ENCODE peak calls at places on chromosomes 11 and 22, in ten cellular contexts. Y is brain microvascular endothelial cell; K is SJSA1; F is psoas muscle; G is spleen; A is OCI-LY7; X is neural progenitor cell; E is naive thymus-derived CD4-positive, alpha-beta T cell; Z is tibial artery; D is AG04450. M is an unnamed sample.
A peak's percentile ranks its signal among the peaks of the same experiment; 100 is the strongest.

GRCh38 chr11:10314199-10315072 is 9.6 kb downstream of the ADM start:
- DNase-seq in Y (peak; percentile 61), K (no peak), F (no peak), G (no peak), A (peak; percentile 92), X (peak; percentile 35), E (no peak), Z (no peak), D (no peak), M (no peak)

GRCh38 chr11:63901660-63902059 is 15.3 kb downstream of the RCOR2 start:
- DNase-seq in Y (no peak), K (no peak), F (no peak), G (no peak), A (no peak), X (no peak), E (no peak), Z (no peak), D (no peak), M (no peak)

GRCh38 chr22:24426859-24427499 is 420 bp upstream of the ADORA2A start:
- DNase-seq in Y (no peak), K (no peak), F (peak; percentile 34), G (peak; percentile 87), A (peak; percentile 41), X (no peak), E (no peak), Z (no peak), D (no peak), M (no peak)

GRCh38 chr22:37639070-37639760 is at the start of gene SH3BP1:
- DNase-seq in Y (no peak), K (no peak), F (peak; percentile 72), G (peak; percentile 94), A (peak; percentile 67), X (peak; percentile 80), E (peak; percentile 74), Z (peak; percentile 70), D (no peak), M (no peak)

GRCh38 chr11:2729841-2730240 is 30.0 kb upstream of the KCNQ1OT1 start:
- DNase-seq in Y (no peak), K (no peak), F (no peak), G (no peak), A (no peak), X (no peak), E (no peak), Z (no peak), D (no peak), M (no peak)

GRCh38 chr11:12249590-12250260 is 127.6 kb upstream of the PARVA start:
- DNase-seq in Y (no peak), K (no peak), F (no peak), G (no peak), A (no peak), X (no peak), E (no peak), Z (no peak), D (no peak), M (no peak)

GRCh38 chr11:16818284-16818683 is 79.8 kb downstream of the C11orf58 start:
- DNase-seq in Y (peak; percentile 20), K (no peak), F (no peak), G (no peak), A (no peak), X (no peak), E (no peak), Z (peak; percentile 21), D (no peak), M (no peak)

GRCh38 chr22:24443668-24444067 is 16.3 kb downstream of the ADORA2A start:
- DNase-seq in Y (no peak), K (no peak), F (no peak), G (no peak), A (no peak), X (no peak), E (no peak), Z (peak; percentile 3), D (no peak), M (no peak)

GRCh38 chr11:124746621-124747243 is 5.3 kb downstream of the VSIG2 start:
- DNase-seq in Y (peak; percentile 78), K (peak; percentile 26), F (peak; percentile 81), G (peak; percentile 93), A (peak; percentile 90), X (peak; percentile 83), E (peak; percentile 77), Z (peak; percentile 91), D (peak; percentile 27), M (peak; percentile 27)

GRCh38 chr11:28760676-28761390 is 652.6 kb downstream of the METTL15 start:
- DNase-seq in Y (peak; percentile 41), K (peak; percentile 31), F (no peak), G (no peak), A (no peak), X (no peak), E (no peak), Z (no peak), D (no peak), M (no peak)

GRCh38 chr22:19291580-19292261 is at the start of gene CLTCL1:
- DNase-seq in Y (peak; percentile 21), K (peak; percentile 85), F (peak; percentile 94), G (peak; percentile 95), A (peak; percentile 82), X (peak; percentile 96), E (peak; percentile 81), Z (peak; percentile 90), D (peak; percentile 33), M (no peak)

GRCh38 chr11:111549196-111549868 is 8.8 kb downstream of the LAYN start:
- DNase-seq in Y (no peak), K (no peak), F (no peak), G (no peak), A (no peak), X (no peak), E (no peak), Z (no peak), D (no peak), M (no peak)

GRCh38 chr22:19626042-19626560 is 88.2 kb upstream of the SEPTIN5 start:
- DNase-seq in Y (no peak), K (no peak), F (no peak), G (no peak), A (no peak), X (no peak), E (no peak), Z (no peak), D (no peak), M (no peak)

GRCh38 chr11:90222459-90223247 is at the start of gene CHORDC1:
- DNase-seq in Y (peak; percentile 77), K (peak; percentile 69), F (peak; percentile 96), G (peak; percentile 97), A (peak; percentile 94), X (peak; percentile 87), E (peak; percentile 96), Z (peak; percentile 94), D (peak; percentile 51), M (no peak)

GRCh38 chr11:1274501-1274900 is 34.9 kb downstream of the TOLLIP start:
- DNase-seq in Y (no peak), K (no peak), F (peak; percentile 38), G (peak; percentile 41), A (no peak), X (no peak), E (no peak), Z (no peak), D (no peak), M (no peak)

GRCh38 chr11:107705027-107705426 is 6.8 kb downstream of the SLN start:
- DNase-seq in Y (peak; percentile 82), K (peak; percentile 40), F (no peak), G (no peak), A (no peak), X (no peak), E (no peak), Z (no peak), D (peak; percentile 34), M (peak; percentile 79)

DNA sequence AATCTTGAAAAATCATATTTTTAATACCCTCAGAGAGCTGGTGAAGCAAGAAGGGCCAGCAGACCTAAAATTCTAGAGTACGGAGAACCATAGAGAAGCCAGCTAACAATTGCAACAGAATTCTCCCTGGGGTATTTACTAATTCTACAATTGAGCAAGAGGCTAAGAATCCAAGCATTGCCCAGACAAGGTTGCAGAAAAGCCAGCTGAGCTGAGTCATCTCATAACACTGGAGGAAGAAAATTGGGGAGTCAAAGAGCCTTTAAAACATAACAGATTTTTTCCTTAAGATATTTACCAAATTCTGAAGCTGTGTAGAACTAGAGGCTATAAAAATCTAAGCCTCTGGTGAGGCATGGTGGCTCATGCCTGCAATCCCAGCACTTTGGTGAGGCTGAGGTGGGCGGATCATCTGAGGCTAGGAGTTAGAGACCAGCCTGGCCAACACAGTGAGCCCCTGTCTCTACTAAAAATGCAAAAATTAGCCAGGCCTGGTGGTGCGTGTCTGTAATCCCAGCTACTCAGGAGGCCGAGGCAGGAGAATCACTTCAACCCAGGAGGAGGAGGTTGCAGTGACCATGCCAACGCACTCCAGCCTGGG is 13.6 kb upstream of the TMEM216 start:
- DNase-seq in Y (peak; percentile 88), K (peak; percentile 85), F (no peak), G (no peak), A (no peak), X (no peak), E (no peak), Z (peak; percentile 82), D (peak; percentile 88), M (peak; percentile 81)
- H3K27ac ChIP-seq in Y (peak overlapping the region; percentile 76), K (peak overlapping the region; percentile 59), F (peak overlapping the region; percentile 23), G (no peak overlapping the region), A (no peak overlapping the region), X (no peak overlapping the region), E (no peak overlapping the region), Z (peak overlapping the region; percentile 87), D (peak overlapping the region; percentile 87), M (peak overlapping the region; percentile 81)

DNA sequence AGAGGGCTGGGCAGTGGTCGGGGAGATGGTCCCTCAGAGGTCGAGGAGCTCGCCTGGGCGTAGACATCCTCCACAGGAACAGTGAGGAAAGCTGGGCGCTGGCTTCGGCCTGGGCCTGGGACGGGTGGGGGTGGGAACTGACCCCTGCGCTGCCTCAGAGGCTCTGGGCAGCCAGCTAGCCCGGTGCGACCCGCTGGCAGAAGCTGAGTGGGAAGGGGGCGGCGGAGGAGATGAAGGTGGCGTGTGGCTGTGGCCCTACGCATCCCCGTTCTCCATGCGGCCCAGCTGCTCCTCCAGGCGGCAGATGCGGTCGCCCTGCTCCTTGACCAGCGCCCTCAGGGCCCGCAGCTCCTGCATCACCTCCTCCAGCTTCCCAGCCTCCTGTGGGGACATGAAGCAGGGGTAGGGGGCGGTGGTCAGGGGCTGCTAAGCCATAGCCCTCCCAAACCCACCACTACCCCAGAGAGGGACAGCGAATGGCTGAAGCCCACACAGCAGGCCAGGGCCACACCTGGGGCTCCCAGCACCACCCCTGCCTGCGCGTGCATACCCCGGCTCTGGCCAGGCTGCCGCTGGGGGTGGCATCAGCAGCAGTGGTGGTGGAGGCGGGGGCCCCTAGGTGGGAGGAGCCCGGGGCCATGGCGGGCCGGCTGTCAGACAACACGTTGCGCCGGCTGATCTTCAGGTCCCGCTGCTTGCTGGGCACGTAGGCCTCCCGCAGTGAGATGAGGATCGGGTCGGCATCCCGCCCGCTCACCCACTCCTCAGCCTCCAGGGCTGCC is 830 bp upstream of the PTPRCAP start:
- DNase-seq in Y (no peak), K (no peak), F (peak; percentile 60), G (peak; percentile 94), A (peak; percentile 81), X (no peak), E (peak; percentile 83), Z (no peak), D (no peak), M (no peak)
- H3K27ac ChIP-seq in Y (no peak overlapping the region), K (no peak overlapping the region), F (peak overlapping the region; percentile 62), G (peak overlapping the region; percentile 55), A (peak overlapping the region; percentile 94), X (no peak overlapping the region), E (peak overlapping the region; percentile 85), Z (peak overlapping the region; percentile 64), D (no peak overlapping the region), M (no peak overlapping the region)

GRCh38 chr22:36322602-36322915 is 65.2 kb downstream of the MYH9 start:
- DNase-seq in Y (no peak), K (no peak), F (no peak), G (no peak), A (no peak), X (no peak), E (no peak), Z (no peak), D (no peak), M (no peak)
- H3K27ac ChIP-seq in Y (no peak overlapping the region), K (no peak overlapping the region), F (peak overlapping the region; percentile 86), G (peak overlapping the region; percentile 91), A (no peak overlapping the region), X (no peak overlapping the region), E (no peak overlapping the region), Z (peak overlapping the region; percentile 95), D (peak overlapping the region; percentile 82), M (peak overlapping the region; percentile 99)

GRCh38 chr22:40452730-40453487 is 82.5 kb downstream of the SGSM3 start:
- DNase-seq in Y (no peak), K (no peak), F (no peak), G (no peak), A (no peak), X (no peak), E (no peak), Z (no peak), D (no peak), M (no peak)
- H3K27ac ChIP-seq in Y (no peak overlapping the region), K (no peak overlapping the region), F (no peak overlapping the region), G (no peak overlapping the region), A (no peak overlapping the region), X (no peak overlapping the region), E (no peak overlapping the region), Z (no peak overlapping the region), D (no peak overlapping the region), M (no peak overlapping the region)